ENCODE peak calls at places on chromosomes 11 and 22, in nine cellular contexts. D is thyroid gland; O is iPS DF 6.9; U is left ventricle myocardium inferior; R is OCI-LY7; P is BE2C; F is CD4-positive, alpha-beta T cell; Z is stomach; V is RWPE2. N is an unnamed sample. For H3K9me3, the result is how much of the 10 kb centered on the place peaks cover.

GRCh38 chr22:27845603-27846100 is 44.1 kb upstream of the MN1 start:
- DNase-seq in D (no peak), O (no peak), U (no peak), R (no peak), P (no peak), F (no peak), Z (no peak), V (no peak), N (no peak)

GRCh38 chr11:95884364-95884763 is 39.5 kb downstream of the MTMR2 start:
- DNase-seq in D (no peak), O (no peak), U (no peak), R (no peak), P (no peak), F (no peak), Z (no peak), V (no peak), N (no peak)

GRCh38 chr11:73652046-73652730 is 5.8 kb downstream of the PLEKHB1 start:
- DNase-seq in D (no peak), O (no peak), U (no peak), R (no peak), P (no peak), F (no peak), Z (no peak), V (no peak), N (no peak)

GRCh38 chr11:819943-820649 is 1.4 kb downstream of the PNPLA2 start:
- DNase-seq in D (peak), O (no peak), U (peak), R (peak), P (peak), F (peak), Z (peak), V (peak), N (peak)

GRCh38 chr11:91133361-91133760 is 910.5 kb upstream of the CHORDC1 start:
- DNase-seq in D (no peak), O (no peak), U (no peak), R (no peak), P (no peak), F (no peak), Z (no peak), V (no peak), N (no peak)

GRCh38 chr22:31488988-31489617 is 539 bp downstream of the EIF4ENIF1 start:
- DNase-seq in D (peak), O (no peak), U (peak), R (peak), P (peak), F (peak), Z (peak), V (no peak), N (peak)

GRCh38 chr11:7569044-7569443 is 55.2 kb downstream of the PPFIBP2 start:
- DNase-seq in D (no peak), O (no peak), U (no peak), R (no peak), P (no peak), F (no peak), Z (peak), V (no peak), N (no peak)

GRCh38 chr11:128886401-128887119 is 4.6 kb upstream of the KCNJ5 start:
- DNase-seq in D (peak), O (no peak), U (no peak), R (peak), P (no peak), F (no peak), Z (peak), V (no peak), N (no peak)

GRCh38 chr11:86138958-86139357 is 70.1 kb upstream of the PICALM start:
- DNase-seq in D (no peak), O (no peak), U (no peak), R (peak), P (no peak), F (no peak), Z (no peak), V (no peak), N (no peak)

GRCh38 chr22:40041738-40042137 is 47.0 kb downstream of the FAM83F start:
- DNase-seq in D (no peak), O (no peak), U (no peak), R (no peak), P (no peak), F (no peak), Z (no peak), V (no peak), N (no peak)

GRCh38 chr11:77214557-77214956 is 86.5 kb downstream of the MYO7A start:
- DNase-seq in D (no peak), O (no peak), U (no peak), R (no peak), P (no peak), F (no peak), Z (no peak), V (no peak), N (no peak)

GRCh38 chr22:23677701-23677995 is 13.2 kb upstream of the RGL4 start:
- DNase-seq in D (no peak), O (no peak), U (no peak), R (no peak), P (no peak), F (no peak), Z (no peak), V (no peak), N (no peak)

GRCh38 chr22:29587938-29588699 is 7.2 kb upstream of the NIPSNAP1 start:
- DNase-seq in D (peak), O (no peak), U (no peak), R (no peak), P (no peak), F (no peak), Z (no peak), V (peak), N (no peak)

GRCh38 chr11:832529-833113 is at the start of gene CD151:
- DNase-seq in D (peak), O (no peak), U (peak), R (no peak), P (peak), F (peak), Z (peak), V (no peak), N (peak)

GRCh38 chr11:76235233-76236091 is 29.2 kb upstream of the WNT11 start:
- DNase-seq in D (peak), O (no peak), U (peak), R (peak), P (peak), F (peak), Z (peak), V (no peak), N (peak)

GRCh38 chr11:12073436-12073835 is 37.0 kb upstream of the MICAL2 start:
- DNase-seq in D (no peak), O (no peak), U (no peak), R (no peak), P (no peak), F (no peak), Z (no peak), V (no peak), N (no peak)

GRCh38 chr11:60852060-60852638 is 3.6 kb downstream of the PTGDR2 start:
- DNase-seq in D (no peak), O (no peak), U (no peak), R (no peak), P (no peak), F (no peak), Z (peak), V (no peak), N (no peak)

GRCh38 chr11:33734441-33735165 is 1.6 kb downstream of the CD59 start:
- DNase-seq in D (peak), O (no peak), U (no peak), R (no peak), P (no peak), F (no peak), Z (peak), V (no peak), N (no peak)

GRCh38 chr11:33347490-33348125 is 90.4 kb downstream of the HIPK3 start:
- DNase-seq in D (no peak), O (no peak), U (no peak), R (no peak), P (peak), F (no peak), Z (no peak), V (no peak), N (no peak)

DNA sequence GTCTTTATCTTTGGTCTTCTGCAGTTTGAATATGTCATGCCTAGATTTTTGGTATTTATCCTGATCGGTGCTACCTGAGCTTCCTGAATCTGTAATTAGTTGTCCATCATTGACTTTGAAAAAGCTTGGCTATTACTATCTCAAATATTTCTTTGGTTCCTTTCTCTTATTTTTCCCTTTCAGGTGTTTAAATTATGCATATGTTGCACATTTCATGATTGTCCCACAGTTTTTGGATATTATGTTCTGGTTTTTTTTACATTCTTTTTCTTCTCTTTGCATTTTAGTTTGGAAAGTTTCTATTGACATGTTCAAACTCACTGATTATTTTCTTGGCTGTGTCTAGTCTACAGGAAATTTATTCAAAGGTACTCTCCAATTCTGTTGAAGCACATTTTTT is 840.3 kb upstream of the LRRC4C start:
- DNase-seq in D (no peak), O (no peak), U (no peak), R (no peak), P (no peak), F (no peak), Z (no peak), V (no peak), N (no peak)
- H3K9me3 ChIP-seq in D (under half), O (under half), U (under half), R (under half), P (under half), F (under half), Z (under half), V (under half), N (under half)

GRCh38 chr22:47446331-47446730 is 683.9 kb downstream of the TBC1D22A start:
- DNase-seq in D (peak), O (no peak), U (no peak), R (no peak), P (no peak), F (no peak), Z (no peak), V (no peak), N (no peak)

GRCh38 chr22:47444746-47445065 is 682.3 kb downstream of the TBC1D22A start:
- DNase-seq in D (no peak), O (no peak), U (no peak), R (no peak), P (no peak), F (no peak), Z (no peak), V (no peak), N (no peak)

GRCh38 chr22:47445716-47446290 is 683.4 kb downstream of the TBC1D22A start:
- DNase-seq in D (no peak), O (no peak), U (no peak), R (no peak), P (no peak), F (no peak), Z (no peak), V (no peak), N (no peak)

GRCh38 chr22:47443836-47444745 is 681.6 kb downstream of the TBC1D22A start:
- DNase-seq in D (no peak), O (no peak), U (no peak), R (no peak), P (no peak), F (no peak), Z (no peak), V (no peak), N (no peak)

GRCh38 chr22:47445212-47445611 is 682.8 kb downstream of the TBC1D22A start:
- DNase-seq in D (no peak), O (no peak), U (no peak), R (no peak), P (no peak), F (no peak), Z (no peak), V (no peak), N (no peak)
- H3K9me3 ChIP-seq in D (under half), O (under half), U (under half), R (under half), P (under half), F (under half), Z (under half), V (under half), N (under half)

DNA sequence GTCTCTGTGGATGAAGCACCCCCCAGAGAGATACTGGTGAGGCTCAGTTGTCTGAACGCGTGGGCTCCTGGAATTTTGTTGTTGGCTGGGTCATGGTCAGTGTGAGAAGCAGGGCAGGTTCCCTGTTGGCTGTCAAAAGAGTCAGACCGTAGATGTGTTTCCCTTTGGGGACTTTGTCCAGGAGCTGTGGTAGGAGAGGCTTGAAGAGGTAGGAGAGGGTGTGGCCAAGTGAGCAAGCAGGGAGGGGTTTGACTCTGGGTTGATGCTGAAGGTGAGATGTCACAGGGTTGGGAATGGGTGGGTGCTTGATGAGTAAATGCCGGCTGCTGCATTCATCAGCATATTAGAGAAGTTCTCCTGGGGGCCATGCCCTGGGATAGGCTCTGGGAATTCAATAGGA is 803.2 kb downstream of the TBC1D22A start:
- DNase-seq in D (no peak), O (no peak), U (no peak), R (no peak), P (no peak), F (no peak), Z (no peak), V (no peak), N (no peak)
- H3K9me3 ChIP-seq in D (under half), O (under half), U (under half), R (under half), P (under half), F (under half), Z (under half), V (under half), N (under half)

GRCh38 chr11:35963911-35964310 is 20.0 kb downstream of the LDLRAD3 start:
- DNase-seq in D (no peak), O (no peak), U (peak), R (no peak), P (no peak), F (no peak), Z (no peak), V (no peak), N (no peak)

GRCh38 chr11:35967042-35967441 is 23.2 kb downstream of the LDLRAD3 start:
- DNase-seq in D (no peak), O (no peak), U (peak), R (no peak), P (no peak), F (no peak), Z (no peak), V (no peak), N (no peak)

GRCh38 chr11:35968386-35969088 is 24.7 kb downstream of the LDLRAD3 start:
- DNase-seq in D (no peak), O (no peak), U (no peak), R (no peak), P (no peak), F (no peak), Z (no peak), V (no peak), N (no peak)

GRCh38 chr11:35962373-35963138 is 18.7 kb downstream of the LDLRAD3 start:
- DNase-seq in D (no peak), O (no peak), U (no peak), R (no peak), P (no peak), F (no peak), Z (no peak), V (no peak), N (no peak)

DNA sequence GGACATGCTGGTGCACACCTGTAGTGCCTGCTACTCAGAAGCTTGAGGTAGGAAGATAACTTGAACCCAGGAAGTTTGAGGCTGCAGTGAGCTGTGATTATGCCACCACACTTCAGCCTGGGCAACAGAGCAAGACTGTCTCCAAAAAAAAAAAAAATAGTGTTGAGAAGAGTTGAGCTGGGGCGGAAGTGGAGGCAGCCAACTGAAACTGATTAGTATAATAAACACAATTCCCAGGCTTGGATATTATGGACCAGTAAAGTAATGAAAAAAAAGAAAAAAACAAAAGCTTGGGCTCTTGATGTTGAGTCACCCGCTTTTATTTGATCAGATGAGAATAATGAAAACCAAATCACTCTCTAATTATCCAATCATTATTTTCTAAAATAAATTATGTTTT is 21.0 kb downstream of the LDLRAD3 start:
- DNase-seq in D (peak), O (no peak), U (no peak), R (no peak), P (no peak), F (no peak), Z (no peak), V (no peak), N (no peak)
- H3K9me3 ChIP-seq in D (under half), O (under half), U (under half), R (under half), P (under half), F (under half), Z (under half), V (under half), N (under half)

DNA sequence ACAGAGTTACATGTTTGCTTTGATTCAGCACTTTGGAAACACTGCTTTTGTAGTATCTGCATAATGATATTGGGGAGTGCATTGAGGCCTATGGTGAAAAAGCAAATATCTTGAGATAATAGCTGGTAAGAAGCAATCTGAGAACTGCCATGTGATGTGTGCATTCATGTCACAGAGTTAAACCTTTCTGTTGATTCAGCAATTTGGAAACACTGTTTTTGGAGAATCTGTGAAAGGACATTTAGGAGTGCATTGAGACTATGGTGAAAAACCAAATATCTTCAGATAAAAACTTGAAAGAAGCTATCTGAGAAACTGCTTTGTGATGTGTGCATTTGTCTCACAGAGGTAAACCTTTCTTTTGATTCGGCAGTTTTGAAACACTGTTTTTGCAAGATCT is 346.8 kb downstream of the OR4C45 start:
- DNase-seq in D (no peak), O (no peak), U (no peak), R (no peak), P (no peak), F (no peak), Z (no peak), V (no peak), N (no peak)
- H3K9me3 ChIP-seq in D (under half), O (under half), U (half or more), R (half or more), P (under half), F (half or more), Z (under half), V (under half), N (under half)

DNA sequence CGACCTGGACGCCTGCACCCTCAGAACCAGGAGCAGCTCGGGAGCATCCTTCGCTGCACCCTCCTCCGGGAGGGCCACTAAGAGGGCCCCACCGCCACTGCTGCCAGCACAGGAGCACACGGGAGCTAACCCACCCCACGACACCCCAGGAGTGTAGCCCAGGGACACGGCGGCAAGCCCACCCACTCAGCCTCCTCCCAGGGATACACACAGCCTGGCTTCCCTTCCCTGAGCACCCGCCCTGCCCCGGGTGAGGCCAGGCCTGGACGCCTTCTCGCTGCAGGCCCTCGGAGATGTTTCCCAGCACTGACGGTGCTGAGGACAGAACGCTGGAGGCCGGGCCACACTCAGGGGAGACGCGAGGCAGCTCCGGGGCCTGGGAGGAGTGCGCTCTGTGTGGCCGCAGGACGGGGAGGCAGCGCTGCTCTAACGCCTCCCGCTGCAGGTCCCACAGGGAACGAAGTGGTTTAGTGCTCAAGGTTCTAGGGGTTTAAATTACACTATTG is 190.4 kb downstream of the BRD1 start:
- DNase-seq in D (no peak), O (no peak), U (no peak), R (no peak), P (no peak), F (no peak), Z (no peak), V (no peak), N (no peak)
- H3K9me3 ChIP-seq in D (under half), O (under half), U (under half), R (under half), P (under half), F (under half), Z (under half), V (under half), N (under half)

GRCh38 chr11:2664331-2664730 is 35.5 kb downstream of the KCNQ1OT1 start:
- DNase-seq in D (no peak), O (no peak), U (no peak), R (no peak), P (no peak), F (no peak), Z (peak), V (no peak), N (no peak)

GRCh38 chr11:2663915-2664314 is 35.9 kb downstream of the KCNQ1OT1 start:
- DNase-seq in D (no peak), O (no peak), U (no peak), R (no peak), P (no peak), F (no peak), Z (peak), V (no peak), N (no peak)

GRCh38 chr11:2662430-2663299 is 37.1 kb downstream of the KCNQ1OT1 start:
- DNase-seq in D (no peak), O (no peak), U (no peak), R (no peak), P (no peak), F (no peak), Z (peak), V (no peak), N (no peak)

GRCh38 chr11:2662024-2662312 is 37.8 kb downstream of the KCNQ1OT1 start:
- DNase-seq in D (no peak), O (no peak), U (no peak), R (no peak), P (no peak), F (no peak), Z (peak), V (no peak), N (no peak)

DNA sequence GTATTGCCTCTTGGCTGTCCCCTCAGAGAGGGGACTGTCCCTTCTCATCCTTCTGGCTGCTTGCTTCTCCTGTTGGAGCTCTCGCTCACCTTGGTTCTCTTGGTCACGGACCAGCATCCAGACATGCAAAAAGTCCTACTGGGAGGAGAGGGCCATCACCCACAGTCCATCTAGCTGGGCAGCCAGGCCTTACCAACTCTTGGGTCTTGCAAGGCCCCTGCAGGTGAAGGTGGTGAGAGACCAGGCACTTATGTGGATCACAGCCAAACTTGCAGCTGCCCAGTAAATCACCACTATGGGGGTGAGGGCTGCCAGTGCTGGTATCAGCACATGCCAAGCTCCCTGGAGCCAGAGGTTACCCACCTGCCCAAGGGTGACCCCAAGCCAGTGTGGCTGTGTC is 36.3 kb downstream of the KCNQ1OT1 start:
- DNase-seq in D (no peak), O (no peak), U (no peak), R (no peak), P (no peak), F (no peak), Z (peak), V (no peak), N (no peak)
- H3K9me3 ChIP-seq in D (under half), O (under half), U (under half), R (under half), P (under half), F (under half), Z (under half), V (under half), N (under half)

GRCh38 chr22:48567213-48567975 is 1260.3 kb downstream of the BRD1 start:
- DNase-seq in D (no peak), O (no peak), U (no peak), R (no peak), P (no peak), F (no peak), Z (no peak), V (no peak), N (no peak)
- H3K9me3 ChIP-seq in D (under half), O (under half), U (under half), R (under half), P (under half), F (under half), Z (under half), V (under half), N (under half)

N was measured in T-helper 17 cell.